ENCODE peak calls at places on chromosomes 12 and 14, in ten cellular contexts. C is NCI-H146; Z is NCI-H524; G is activated CD4-positive, alpha-beta T cell treated with anti-CD3 and anti-CD28 coated beads for 4 hours; S is PC-3; A is stimulated activated CD4-positive, alpha-beta T cell treated with anti-CD3 and anti-CD28 coated beads, Interleukin-12 subunit alpha, Interleukin-12 subunit beta, amount 100 ng/mL, for 4 hours; K is activated CD8-positive, alpha-beta memory T cell treated with anti-CD3 and anti-CD28 coated beads for 1 hour; J is HTR-8/SVneo; X is H4; H is T-cell. F is an unnamed sample.
A peak's percentile ranks its signal among the peaks of the same experiment; 100 is the strongest.

GRCh38 chr12:118850244-118850825 is 131.0 kb upstream of the SRRM4 start:
- DNase-seq in C (peak; percentile 73), Z (no peak), G (no peak), S (peak; percentile 46), A (no peak), K (no peak), J (no peak), X (no peak), H (no peak), F (no peak)

GRCh38 chr12:45017916-45018315 is 33.0 kb downstream of the DBX2 start:
- DNase-seq in C (no peak), Z (no peak), G (no peak), S (no peak), A (no peak), K (no peak), J (no peak), X (no peak), H (no peak), F (no peak)

GRCh38 chr14:105283028-105283427 is 17.8 kb downstream of the BRF1 start:
- DNase-seq in C (no peak), Z (no peak), G (no peak), S (no peak), A (no peak), K (no peak), J (no peak), X (no peak), H (no peak), F (no peak)

GRCh38 chr12:48995061-48995879 is 3.9 kb downstream of the DDN start:
- DNase-seq in C (peak; percentile 84), Z (peak; percentile 77), G (no peak), S (peak; percentile 87), A (no peak), K (no peak), J (peak; percentile 97), X (peak; percentile 62), H (peak; percentile 53), F (no peak)

GRCh38 chr12:65756956-65757511 is 67.2 kb upstream of the HMGA2 start:
- DNase-seq in C (no peak), Z (no peak), G (no peak), S (peak; percentile 84), A (no peak), K (no peak), J (no peak), X (no peak), H (no peak), F (no peak)

GRCh38 chr14:96042218-96042930 is 3.2 kb downstream of the C14orf132 start:
- DNase-seq in C (no peak), Z (no peak), G (no peak), S (no peak), A (no peak), K (no peak), J (no peak), X (no peak), H (no peak), F (no peak)

GRCh38 chr14:76497550-76498484 is 121.9 kb downstream of the ESRRB start:
- DNase-seq in C (no peak), Z (no peak), G (no peak), S (peak; percentile 6), A (no peak), K (no peak), J (no peak), X (no peak), H (no peak), F (no peak)

GRCh38 chr12:68042212-68042699 is 53.0 kb downstream of the IFNG-AS1 start:
- DNase-seq in C (peak; percentile 7), Z (no peak), G (peak; percentile 11), S (no peak), A (no peak), K (no peak), J (no peak), X (peak; percentile 16), H (no peak), F (peak; percentile 74)

GRCh38 chr14:52694761-52695480 is 437 bp downstream of the ERO1A start:
- DNase-seq in C (peak; percentile 53), Z (peak; percentile 50), G (peak; percentile 52), S (peak; percentile 72), A (peak; percentile 37), K (no peak), J (peak; percentile 53), X (peak; percentile 50), H (peak; percentile 49), F (no peak)

GRCh38 chr12:93422050-93422449 is 19.7 kb downstream of the UBE2N start:
- DNase-seq in C (no peak), Z (no peak), G (no peak), S (no peak), A (no peak), K (no peak), J (no peak), X (no peak), H (no peak), F (no peak)